ENCODE peak calls at places on chromosomes 11 and 22, in six cellular contexts. D is B cell; A is AG04450; R is stomach; L is CD4-positive, alpha-beta T cell; I is endothelial cell. N is an unnamed sample.

GRCh38 chr11:13233173-13233572 is 44.4 kb upstream of the BMAL1 start:
- DNase-seq in I (no peak), A (no peak), L (no peak), D (no peak), R (no peak), N (no peak)

GRCh38 chr22:35377735-35378134 is 3.2 kb upstream of the HMOX1 start:
- DNase-seq in L (no peak), A (no peak), I (no peak), D (no peak), R (no peak), N (no peak)

GRCh38 chr11:2250041-2250440 is 20.3 kb downstream of the ASCL2 start:
- DNase-seq in D (no peak), L (no peak), R (no peak), A (no peak), I (no peak), N (no peak)

GRCh38 chr22:43213066-43213465 is 26.1 kb upstream of the TTLL12 start:
- DNase-seq in L (no peak), D (no peak), A (no peak), R (no peak), I (no peak), N (no peak)

GRCh38 chr11:126968915-126969314 is 31.7 kb downstream of the KIRREL3 start:
- DNase-seq in D (no peak), I (peak; percentile 10), L (no peak), A (no peak), R (no peak), N (no peak)

GRCh38 chr11:92707173-92707619 is 262.3 kb upstream of the MTNR1B start:
- DNase-seq in A (no peak), D (no peak), L (no peak), I (no peak), R (no peak), N (no peak)

GRCh38 chr11:117972589-117973445 is 13.4 kb upstream of the IL10RA start:
- DNase-seq in A (no peak), R (no peak), L (no peak), I (peak; percentile 18), D (no peak), N (no peak)

GRCh38 chr11:45926001-45926401 is 3.5 kb downstream of the LARGE2 start:
- DNase-seq in A (no peak), L (no peak), R (no peak), I (no peak), D (peak; percentile 11), N (no peak)

GRCh38 chr11:12784445-12784844 is 110.2 kb downstream of the TEAD1 start:
- DNase-seq in I (no peak), D (no peak), L (no peak), A (peak; percentile 38), R (no peak), N (no peak)

GRCh38 chr11:2737226-2737590 is 37.4 kb upstream of the KCNQ1OT1 start:
- DNase-seq in I (no peak), L (no peak), D (no peak), R (no peak), A (no peak), N (no peak)

GRCh38 chr11:56849852-56850251 is 101.4 kb upstream of the OR9G4 start:
- DNase-seq in L (no peak), R (no peak), I (no peak), A (no peak), D (no peak), N (no peak)

GRCh38 chr11:103671143-103671651 is 365.2 kb upstream of the DDI1 start:
- DNase-seq in L (no peak), I (no peak), D (no peak), R (no peak), A (no peak), N (no peak)
- TF ChIP-seq CTCF in L (no peak), I (peak; percentile 47), D (no peak), R (no peak), A (peak; percentile 16), N (no peak)

DNA sequence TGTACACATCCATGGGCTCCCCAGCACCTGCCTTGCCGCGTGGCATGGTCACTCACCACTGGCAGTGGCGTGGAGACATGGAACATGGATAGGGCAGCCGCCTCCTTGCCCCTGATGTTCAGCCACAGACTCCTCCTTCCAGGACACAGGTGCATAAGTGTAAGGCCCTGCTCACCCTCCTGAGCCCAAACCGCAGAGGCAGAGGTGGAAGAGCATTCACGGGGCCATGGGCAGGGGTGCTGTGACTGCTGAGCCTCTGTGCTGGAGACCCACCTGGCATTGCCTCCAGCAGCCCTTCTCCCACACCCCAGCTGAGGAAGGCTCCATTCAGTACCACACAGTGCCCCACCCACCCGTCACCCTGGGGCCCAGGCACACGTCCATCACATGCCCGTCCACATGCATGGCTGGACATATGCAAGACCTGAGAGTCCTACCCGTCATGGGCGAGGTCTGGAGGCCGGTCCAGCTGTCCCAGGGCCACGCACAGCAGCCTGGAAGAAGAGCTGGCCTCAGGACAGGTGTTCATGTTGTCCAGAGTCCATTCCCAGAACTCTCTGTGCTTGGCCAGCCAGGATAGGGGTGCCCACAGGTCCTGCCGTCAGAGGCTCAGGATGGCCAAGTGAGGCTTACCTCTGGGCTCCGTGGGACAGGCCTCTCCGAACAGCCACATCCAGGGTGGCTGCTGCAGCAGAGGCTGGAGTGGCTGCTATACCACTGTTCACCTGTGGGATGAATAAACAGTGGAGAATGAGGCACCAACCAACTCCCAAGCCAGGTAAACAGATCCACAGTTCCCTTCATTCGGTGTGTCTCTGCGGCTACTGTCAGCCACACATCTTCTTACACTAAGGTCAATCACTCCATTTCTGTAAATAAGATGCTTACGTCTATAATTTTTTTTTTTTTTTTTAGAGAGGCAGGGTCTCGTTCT is 1.7 kb upstream of the TUBGCP6 start:
- DNase-seq in I (no peak), A (no peak), L (no peak), D (no peak), R (no peak), N (no peak)
- TF ChIP-seq CTCF in I (peak; percentile 43), A (no peak), L (no peak), D (no peak), R (no peak), N (peak; percentile 20)

GRCh38 chr22:28773461-28773867 is 969 bp downstream of the CCDC117 start:
- DNase-seq in A (no peak), D (peak; percentile 34), R (no peak), I (no peak), L (no peak), N (no peak)

GRCh38 chr22:28774378-28774777 is 1.9 kb downstream of the CCDC117 start:
- DNase-seq in A (no peak), D (no peak), I (no peak), R (no peak), L (no peak), N (no peak)

GRCh38 chr22:28769394-28770085 is 3.0 kb upstream of the CCDC117 start:
- DNase-seq in A (no peak), I (no peak), R (no peak), L (no peak), D (no peak), N (no peak)

GRCh38 chr22:28771195-28771791 is 1.2 kb upstream of the CCDC117 start:
- DNase-seq in I (no peak), A (no peak), R (peak; percentile 84), L (no peak), D (no peak), N (no peak)

GRCh38 chr22:28772633-28773460 is at the start of gene CCDC117:
- DNase-seq in L (peak; percentile 87), D (peak; percentile 97), A (peak; percentile 87), R (peak; percentile 94), I (peak; percentile 88), N (peak; percentile 83)
- TF ChIP-seq CTCF in L (no peak), D (peak; percentile 24), A (peak; percentile 22), R (no peak), I (peak; percentile 32), N (no peak)

GRCh38 chr11:65894034-65894591 is 3.6 kb downstream of the CCDC85B start:
- DNase-seq in A (no peak), I (no peak), L (no peak), D (peak; percentile 58), R (no peak), N (no peak)

GRCh38 chr11:65890324-65891179 is at the start of gene CCDC85B:
- DNase-seq in I (peak; percentile 96), R (peak; percentile 99), D (peak; percentile 99), L (peak; percentile 97), A (peak; percentile 89), N (peak; percentile 94)

GRCh38 chr11:65888163-65888814 is at the start of gene FIBP:
- DNase-seq in A (peak; percentile 94), R (peak; percentile 98), I (peak; percentile 99), L (peak; percentile 94), D (peak; percentile 96), N (peak; percentile 96)

GRCh38 chr11:65892661-65893317 is 2.3 kb downstream of the CCDC85B start:
- DNase-seq in D (no peak), A (no peak), I (no peak), L (no peak), R (no peak), N (no peak)

DNA sequence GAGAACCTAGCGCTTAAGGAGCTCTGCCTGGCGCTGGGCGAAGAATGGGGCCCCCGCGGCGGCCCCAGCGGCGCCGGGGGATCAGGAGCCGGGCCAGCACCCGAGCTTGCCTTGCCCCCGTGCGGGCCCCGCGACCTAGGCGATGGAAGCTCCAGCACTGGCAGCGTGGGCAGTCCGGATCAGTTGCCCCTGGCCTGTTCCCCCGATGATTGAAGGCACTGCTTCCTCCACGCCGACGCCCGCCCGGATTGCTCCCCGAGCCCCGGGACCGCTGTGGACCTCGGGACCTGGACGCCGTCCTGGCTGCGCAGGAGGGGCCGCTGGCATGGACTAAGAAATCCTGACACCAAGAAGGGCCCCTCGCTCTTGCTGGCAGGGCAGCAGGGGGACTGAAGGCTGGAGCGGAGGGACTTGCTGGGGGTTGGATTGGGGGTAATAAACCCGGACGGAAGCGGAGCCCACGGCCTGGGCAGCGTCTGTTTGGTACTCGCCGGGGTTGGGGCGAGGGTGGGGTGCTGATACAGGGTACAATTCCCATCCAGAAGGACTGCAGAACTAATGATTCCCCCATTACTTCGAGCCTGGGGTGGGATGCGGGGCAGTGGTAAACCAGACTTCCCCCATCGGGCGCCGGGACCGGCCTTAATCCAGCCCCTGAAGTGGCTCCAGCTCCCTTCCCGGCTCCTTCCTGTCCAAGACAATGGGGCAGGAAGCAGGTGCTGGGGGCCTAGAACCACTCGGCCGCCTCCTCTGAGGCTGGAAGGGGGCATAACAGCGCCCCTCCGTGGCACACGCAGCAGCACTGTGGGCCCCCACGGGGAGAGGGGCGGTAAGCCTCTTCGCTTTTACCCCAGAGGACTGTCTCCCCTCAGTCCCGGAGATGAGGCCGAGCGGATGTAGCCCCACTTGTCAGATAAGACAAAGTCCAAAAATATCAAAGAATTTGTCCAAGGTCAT is 985 bp downstream of the CCDC85B start:
- DNase-seq in R (no peak), A (no peak), I (peak; percentile 78), L (no peak), D (peak; percentile 52), N (no peak)
- TF ChIP-seq CTCF in R (no peak), A (peak; percentile 30), I (no peak), L (peak; percentile 8), D (no peak), N (no peak)

GRCh38 chr22:24133187-24133965 is 47.9 kb upstream of the SUSD2 start:
- DNase-seq in A (no peak), D (no peak), I (no peak), L (peak; percentile 37), R (no peak), N (no peak)
- TF ChIP-seq CTCF in A (peak; percentile 57), D (peak; percentile 12), I (no peak), L (peak; percentile 58), R (peak; percentile 24), N (no peak)